ENCODE peak calls at places on chromosome 1, in six cellular contexts. X is cardiac fibroblast, O is lower leg skin, D is epithelial cell of esophagus, Q is AG09309, A is GM23248. E is an unnamed sample.

GRCh38 chr1:243528459-243529120 is 272.7 kb downstream of the SDCCAG8 start:
- DNase-seq in X (no peak), O (no peak), D (no peak), Q (no peak), A (no peak), E (no peak)

GRCh38 chr1:46690931-46691411 is 19.3 kb downstream of the TEX38 start:
- DNase-seq in X (no peak), O (no peak), D (no peak), Q (no peak), A (no peak), E (no peak)

GRCh38 chr1:201468844-201469644 is at the start of gene PHLDA3:
- DNase-seq in X (peak), O (peak), D (peak), Q (peak), A (peak), E (peak)

GRCh38 chr1:194174528-194174927 is 988.1 kb upstream of the B3GALT2 start:
- DNase-seq in X (no peak), O (no peak), D (no peak), Q (no peak), A (no peak), E (no peak)

GRCh38 chr1:119968068-119968492 is 71.8 kb upstream of the ADAM30 start:
- DNase-seq in X (peak), O (peak), D (peak), Q (no peak), A (peak), E (peak)

GRCh38 chr1:178683304-178683703 is 41.7 kb upstream of the RALGPS2 start:
- DNase-seq in X (no peak), O (no peak), D (no peak), Q (no peak), A (peak), E (no peak)

GRCh38 chr1:3504823-3505155 is 50.3 kb downstream of the ARHGEF16 start:
- DNase-seq in X (peak), O (no peak), D (no peak), Q (no peak), A (peak), E (peak)

GRCh38 chr1:162632234-162632666 is at the start of gene DDR2:
- DNase-seq in X (peak), O (peak), D (no peak), Q (peak), A (peak), E (peak)

GRCh38 chr1:2499260-2499659 is 23.2 kb downstream of the PLCH2 start:
- DNase-seq in X (no peak), O (no peak), D (no peak), Q (no peak), A (no peak), E (no peak)

GRCh38 chr1:115310821-115311220 is 27.2 kb downstream of the NGF start:
- DNase-seq in X (no peak), O (no peak), D (no peak), Q (no peak), A (no peak), E (no peak)

GRCh38 chr1:12513176-12513575 is 104.8 kb downstream of the DHRS3 start:
- DNase-seq in X (no peak), O (no peak), D (no peak), Q (no peak), A (no peak), E (no peak)

GRCh38 chr1:145805057-145805456 is 18.8 kb downstream of the RNF115 start:
- DNase-seq in X (peak), O (no peak), D (peak), Q (no peak), A (peak), E (no peak)

GRCh38 chr1:179252606-179253005 is 23.1 kb upstream of the ABL2 start:
- DNase-seq in X (no peak), O (no peak), D (no peak), Q (no peak), A (no peak), E (no peak)

GRCh38 chr1:233543338-233544255 is 70.3 kb upstream of the KCNK1 start:
- DNase-seq in X (peak), O (peak), D (peak), Q (peak), A (peak), E (no peak)

GRCh38 chr1:84538599-84538998 is 32.2 kb upstream of the GNG5 start:
- DNase-seq in X (no peak), O (no peak), D (no peak), Q (no peak), A (no peak), E (no peak)

GRCh38 chr1:181676269-181676668 is 193.0 kb downstream of the CACNA1E start:
- DNase-seq in X (no peak), O (no peak), D (peak), Q (no peak), A (peak), E (no peak)

GRCh38 chr1:206774096-206774495 is 1.8 kb upstream of the IL10 start:
- DNase-seq in X (no peak), O (no peak), D (no peak), Q (no peak), A (no peak), E (no peak)

GRCh38 chr1:210940081-210940617 is 193.8 kb downstream of the KCNH1 start:
- DNase-seq in X (no peak), O (no peak), D (no peak), Q (no peak), A (no peak), E (no peak)

GRCh38 chr1:111605553-111605952 is 14.0 kb upstream of the RAP1A start:
- DNase-seq in X (peak), O (peak), D (peak), Q (no peak), A (peak), E (peak)

GRCh38 chr1:152347116-152347728 is 12.6 kb downstream of the FLG2 start:
- DNase-seq in X (peak), O (peak), D (peak), Q (peak), A (peak), E (no peak)

GRCh38 chr1:96416111-96416595 is 305.4 kb upstream of the PTBP2 start:
- DNase-seq in X (peak), O (peak), D (peak), Q (peak), A (peak), E (peak)

GRCh38 chr1:215987092-215987855 is 420.2 kb downstream of the KCTD3 start:
- DNase-seq in X (no peak), O (no peak), D (peak), Q (no peak), A (peak), E (no peak)

GRCh38 chr1:236287757-236288619 is 6.2 kb upstream of the ERO1B start:
- DNase-seq in X (no peak), O (no peak), D (no peak), Q (no peak), A (no peak), E (no peak)

GRCh38 chr1:102879439-102879993 is 228.8 kb downstream of the COL11A1 start:
- DNase-seq in X (peak), O (no peak), D (peak), Q (peak), A (peak), E (no peak)

GRCh38 chr1:2127181-2128145 is 67.1 kb downstream of the FAAP20 start:
- DNase-seq in X (no peak), O (no peak), D (no peak), Q (no peak), A (no peak), E (no peak)

GRCh38 chr1:207811920-207812720 is 60.3 kb downstream of the CD46 start:
- DNase-seq in X (no peak), O (peak), D (no peak), Q (no peak), A (peak), E (peak)

GRCh38 chr1:38555594-38555993 is 304.0 kb downstream of the RRAGC start:
- DNase-seq in X (no peak), O (no peak), D (no peak), Q (no peak), A (no peak), E (no peak)

GRCh38 chr1:32201011-32201855 is 838 bp downstream of the CCDC28B start:
- DNase-seq in X (peak), O (peak), D (peak), Q (no peak), A (peak), E (peak)

GRCh38 chr1:29835486-29836273 is 599.4 kb downstream of the PTPRU start:
- DNase-seq in X (no peak), O (no peak), D (no peak), Q (no peak), A (no peak), E (no peak)

GRCh38 chr1:203626910-203627246 is 246 bp downstream of the ATP2B4 start:
- DNase-seq in X (no peak), O (no peak), D (no peak), Q (no peak), A (no peak), E (peak)

GRCh38 chr1:111981871-111982270 is 7.6 kb downstream of the KCND3 start:
- DNase-seq in X (no peak), O (no peak), D (no peak), Q (no peak), A (no peak), E (no peak)

GRCh38 chr1:209412036-209412435 is 171.5 kb upstream of the CAMK1G start:
- DNase-seq in X (peak), O (no peak), D (peak), Q (no peak), A (peak), E (no peak)

GRCh38 chr1:112501810-112502641 is 6.7 kb upstream of the WNT2B start:
- DNase-seq in X (peak), O (peak), D (peak), Q (no peak), A (peak), E (peak)

GRCh38 chr1:11525151-11525505 is 46.2 kb downstream of the DISP3 start:
- DNase-seq in X (no peak), O (no peak), D (no peak), Q (no peak), A (no peak), E (no peak)

GRCh38 chr1:75725861-75726361 is 1.4 kb downstream of the ACADM start:
- DNase-seq in X (no peak), O (no peak), D (peak), Q (no peak), A (peak), E (no peak)

GRCh38 chr1:21270086-21270689 is 20.1 kb downstream of the ECE1 start:
- DNase-seq in X (peak), O (no peak), D (peak), Q (no peak), A (peak), E (peak)

GRCh38 chr1:22450421-22451021 is 1.1 kb upstream of the ZBTB40 start:
- DNase-seq in X (no peak), O (no peak), D (no peak), Q (no peak), A (no peak), E (no peak)

GRCh38 chr1:65949230-65949626 is 156.5 kb downstream of the PDE4B start:
- DNase-seq in X (peak), O (peak), D (no peak), Q (no peak), A (peak), E (peak)

E was measured in tibial artery.